ENCODE peak calls at places on chromosome 16, in five cellular contexts. One of them, this sample, is unnamed.
A peak's percentile ranks its signal among the peaks of the same experiment; 100 is the strongest.

GRCh38 chr16:89945654-89946053 is 2.9 kb upstream of the DEF8 start:
- DNase-seq in sigmoid colon: no peak
- DNase-seq in suprapubic skin: no peak
- DNase-seq in lower leg skin: no peak
- DNase-seq in IMR-90: no peak
- DNase-seq in this sample: no peak

GRCh38 chr16:71257768-71258167 is 27.2 kb upstream of the HYDIN start:
- DNase-seq in IMR-90: no peak
- DNase-seq in lower leg skin: no peak
- DNase-seq in sigmoid colon: no peak
- DNase-seq in suprapubic skin: no peak
- DNase-seq in this sample: no peak

GRCh38 chr16:62224810-62225209 is 188.6 kb upstream of the CDH8 start:
- DNase-seq in suprapubic skin: no peak
- DNase-seq in sigmoid colon: no peak
- DNase-seq in IMR-90: no peak
- DNase-seq in lower leg skin: no peak
- DNase-seq in this sample: no peak

GRCh38 chr16:70804153-70804728 is 3.3 kb upstream of the VAC14 start:
- DNase-seq in suprapubic skin: no peak
- DNase-seq in lower leg skin: no peak
- DNase-seq in sigmoid colon: no peak
- DNase-seq in IMR-90: peak; percentile 93
- DNase-seq in this sample: no peak

GRCh38 chr16:49839462-49839825 is 16.5 kb downstream of the ZNF423 start:
- DNase-seq in sigmoid colon: no peak
- DNase-seq in lower leg skin: no peak
- DNase-seq in suprapubic skin: no peak
- DNase-seq in IMR-90: no peak
- DNase-seq in this sample: no peak

GRCh38 chr16:70803354-70803753 is 2.4 kb upstream of the VAC14 start:
- DNase-seq in IMR-90: peak; percentile 14
- DNase-seq in sigmoid colon: no peak
- DNase-seq in lower leg skin: no peak
- DNase-seq in suprapubic skin: no peak
- DNase-seq in this sample: no peak

GRCh38 chr16:49345829-49346228 is 27.8 kb upstream of the C16orf78 start:
- DNase-seq in IMR-90: no peak
- DNase-seq in lower leg skin: no peak
- DNase-seq in sigmoid colon: no peak
- DNase-seq in suprapubic skin: no peak
- DNase-seq in this sample: no peak

GRCh38 chr16:70693231-70693671 is 7.4 kb upstream of the MTSS2 start:
- DNase-seq in IMR-90: no peak
- DNase-seq in suprapubic skin: no peak
- DNase-seq in sigmoid colon: peak; percentile 93
- DNase-seq in lower leg skin: no peak
- DNase-seq in this sample: no peak

GRCh38 chr16:69273009-69273408 is 38.1 kb upstream of the VPS4A start:
- DNase-seq in lower leg skin: no peak
- DNase-seq in IMR-90: peak; percentile 96
- DNase-seq in suprapubic skin: no peak
- DNase-seq in sigmoid colon: no peak
- DNase-seq in this sample: no peak

GRCh38 chr16:21684199-21684598 is 20.4 kb downstream of the OTOA start:
- DNase-seq in suprapubic skin: no peak
- DNase-seq in IMR-90: no peak
- DNase-seq in lower leg skin: no peak
- DNase-seq in sigmoid colon: no peak
- DNase-seq in this sample: no peak

GRCh38 chr16:88768041-88768876 is 16.8 kb downstream of the PIEZO1 start:
- DNase-seq in suprapubic skin: no peak
- DNase-seq in lower leg skin: no peak
- DNase-seq in IMR-90: peak; percentile 57
- DNase-seq in sigmoid colon: peak; percentile 96
- DNase-seq in this sample: peak; percentile 66

GRCh38 chr16:5001571-5001970 is 32.2 kb downstream of the NAGPA start:
- DNase-seq in IMR-90: no peak
- DNase-seq in lower leg skin: no peak
- DNase-seq in suprapubic skin: no peak
- DNase-seq in sigmoid colon: no peak
- DNase-seq in this sample: no peak

GRCh38 chr16:87918314-87918713 is 18.0 kb downstream of the CA5A start:
- DNase-seq in suprapubic skin: peak; percentile 85
- DNase-seq in lower leg skin: peak; percentile 48
- DNase-seq in IMR-90: no peak
- DNase-seq in sigmoid colon: peak; percentile 74
- DNase-seq in this sample: no peak

GRCh38 chr16:88464447-88465318 is 11.6 kb downstream of the ZFPM1 start:
- DNase-seq in suprapubic skin: no peak
- DNase-seq in IMR-90: no peak
- DNase-seq in lower leg skin: no peak
- DNase-seq in sigmoid colon: no peak
- DNase-seq in this sample: no peak

GRCh38 chr16:23058576-23058975 is 90.7 kb downstream of the USP31 start:
- DNase-seq in lower leg skin: no peak
- DNase-seq in IMR-90: no peak
- DNase-seq in sigmoid colon: no peak
- DNase-seq in suprapubic skin: no peak
- DNase-seq in this sample: no peak

GRCh38 chr16:30139895-30140481 is 17.0 kb upstream of the MAPK3 start:
- DNase-seq in IMR-90: no peak
- DNase-seq in lower leg skin: no peak
- DNase-seq in sigmoid colon: no peak
- DNase-seq in suprapubic skin: no peak
- DNase-seq in this sample: no peak

GRCh38 chr16:53504161-53504663 is 1.2 kb upstream of the AKTIP start:
- DNase-seq in suprapubic skin: peak; percentile 80
- DNase-seq in IMR-90: peak; percentile 31
- DNase-seq in lower leg skin: peak; percentile 60
- DNase-seq in sigmoid colon: peak; percentile 81
- DNase-seq in this sample: peak; percentile 70

GRCh38 chr16:54477766-54478165 is 191.2 kb upstream of the IRX3 start:
- DNase-seq in lower leg skin: no peak
- DNase-seq in suprapubic skin: no peak
- DNase-seq in sigmoid colon: no peak
- DNase-seq in IMR-90: no peak
- DNase-seq in this sample: no peak

GRCh38 chr16:49373504-49373903 is at the start of gene C16orf78:
- DNase-seq in lower leg skin: no peak
- DNase-seq in IMR-90: no peak
- DNase-seq in suprapubic skin: no peak
- DNase-seq in sigmoid colon: no peak
- DNase-seq in this sample: no peak

GRCh38 chr16:29306953-29307597 is 99.4 kb downstream of the NPIPB11 start:
- DNase-seq in sigmoid colon: peak; percentile 53
- DNase-seq in suprapubic skin: no peak
- DNase-seq in IMR-90: peak; percentile 64
- DNase-seq in lower leg skin: no peak
- DNase-seq in this sample: no peak

GRCh38 chr16:12587646-12588277 is 215.9 kb downstream of the CPPED1 start:
- DNase-seq in suprapubic skin: no peak
- DNase-seq in sigmoid colon: peak; percentile 27
- DNase-seq in IMR-90: no peak
- DNase-seq in lower leg skin: no peak
- DNase-seq in this sample: no peak

GRCh38 chr16:81446318-81447275 is 2.0 kb downstream of the CMIP start:
- DNase-seq in suprapubic skin: peak; percentile 84
- DNase-seq in lower leg skin: peak; percentile 58
- DNase-seq in IMR-90: peak; percentile 51
- DNase-seq in sigmoid colon: no peak
- DNase-seq in this sample: no peak

GRCh38 chr16:82808036-82808435 is 181.3 kb downstream of the CDH13 start:
- DNase-seq in sigmoid colon: no peak
- DNase-seq in IMR-90: no peak
- DNase-seq in suprapubic skin: no peak
- DNase-seq in lower leg skin: no peak
- DNase-seq in this sample: no peak

GRCh38 chr16:28212532-28212873 is 738 bp upstream of the XPO6 start:
- DNase-seq in suprapubic skin: no peak
- DNase-seq in sigmoid colon: no peak
- DNase-seq in IMR-90: peak; percentile 26
- DNase-seq in lower leg skin: no peak
- DNase-seq in this sample: no peak

GRCh38 chr16:28208824-28209223 is 2.9 kb downstream of the XPO6 start:
- DNase-seq in suprapubic skin: no peak
- DNase-seq in sigmoid colon: no peak
- DNase-seq in IMR-90: no peak
- DNase-seq in lower leg skin: no peak
- DNase-seq in this sample: no peak

GRCh38 chr16:28210264-28210663 is 1.5 kb downstream of the XPO6 start:
- DNase-seq in suprapubic skin: no peak
- DNase-seq in IMR-90: no peak
- DNase-seq in sigmoid colon: no peak
- DNase-seq in lower leg skin: no peak
- DNase-seq in this sample: no peak

GRCh38 chr16:28211758-28212531 is at the start of gene XPO6:
- DNase-seq in suprapubic skin: peak; percentile 97
- DNase-seq in lower leg skin: peak; percentile 94
- DNase-seq in IMR-90: peak; percentile 89
- DNase-seq in sigmoid colon: peak; percentile 97
- DNase-seq in this sample: peak; percentile 98

GRCh38 chr16:28210979-28211505 is 723 bp downstream of the XPO6 start:
- DNase-seq in lower leg skin: peak; percentile 53
- DNase-seq in sigmoid colon: peak; percentile 81
- DNase-seq in suprapubic skin: peak; percentile 79
- DNase-seq in IMR-90: peak; percentile 75
- DNase-seq in this sample: peak; percentile 72
- TF ChIP-seq POLR2A in lower leg skin: no peak
- TF ChIP-seq POLR2A in sigmoid colon: no peak
- TF ChIP-seq POLR2A in suprapubic skin: no peak
- TF ChIP-seq POLR2A in IMR-90: no peak
- TF ChIP-seq POLR2A in this sample: no peak

DNA sequence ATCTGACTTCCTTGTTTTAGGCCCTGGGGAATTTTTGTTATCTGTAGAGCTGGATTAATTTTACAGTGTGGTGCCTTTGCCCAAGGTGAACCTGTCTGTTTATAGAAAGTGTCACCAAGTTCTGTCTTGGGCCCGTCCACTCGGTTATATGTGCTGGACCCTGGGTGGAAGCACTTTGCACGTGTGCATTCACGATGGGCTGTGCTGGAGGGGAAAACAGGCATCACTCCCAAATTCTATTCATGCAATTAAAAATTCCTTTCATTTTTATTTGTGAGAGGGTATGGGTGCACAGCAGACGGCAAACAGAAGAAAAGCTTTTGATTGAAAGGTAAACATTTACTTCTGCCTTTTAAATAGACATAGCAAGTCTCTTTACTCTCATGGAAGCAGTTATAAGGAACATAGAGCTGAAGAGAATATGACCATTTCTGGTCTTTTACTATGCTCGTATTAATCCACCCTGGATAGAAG is 101.2 kb downstream of the WWOX start:
- DNase-seq in lower leg skin: no peak
- DNase-seq in suprapubic skin: no peak
- DNase-seq in sigmoid colon: no peak
- DNase-seq in IMR-90: no peak
- DNase-seq in this sample: no peak
- TF ChIP-seq CTCF in lower leg skin: no peak
- TF ChIP-seq CTCF in suprapubic skin: no peak
- TF ChIP-seq CTCF in sigmoid colon: no peak
- TF ChIP-seq CTCF in IMR-90: no peak
- TF ChIP-seq CTCF in this sample: no peak

DNA sequence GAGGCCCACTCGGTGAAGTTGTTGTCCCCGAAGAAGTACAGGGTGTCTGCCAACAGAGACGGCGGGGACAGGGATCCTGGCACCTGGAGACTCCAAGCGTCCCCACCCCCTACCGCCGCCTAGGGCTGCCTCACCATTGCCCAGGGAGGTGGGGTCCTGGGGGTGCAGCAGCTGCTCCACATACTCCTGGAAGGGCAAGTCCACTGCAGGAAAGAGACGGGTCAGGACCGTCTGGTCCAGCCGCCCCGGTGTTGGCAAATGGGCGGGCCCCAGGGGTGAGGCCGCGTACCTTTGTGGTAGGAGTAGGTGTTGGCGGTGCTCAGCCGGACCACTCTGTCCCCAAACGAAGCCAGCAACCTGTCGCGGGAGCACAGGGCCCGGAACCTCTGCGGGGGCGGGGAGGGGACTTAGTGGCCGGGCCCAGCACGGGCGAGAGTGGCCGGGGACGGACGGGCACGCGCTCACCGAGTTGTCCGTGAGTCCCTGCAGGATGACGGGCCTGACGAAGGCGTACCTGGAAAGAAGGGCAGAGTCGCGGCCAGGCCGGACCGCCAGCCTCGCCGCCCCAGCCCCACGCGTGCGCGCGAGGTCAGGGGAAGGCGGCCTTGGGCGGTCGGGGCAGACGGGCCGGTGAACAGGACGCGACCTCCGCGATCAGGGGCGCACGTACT is 603 bp downstream of the JMJD8 start:
- DNase-seq in sigmoid colon: no peak
- DNase-seq in suprapubic skin: peak; percentile 74
- DNase-seq in lower leg skin: no peak
- DNase-seq in IMR-90: no peak
- DNase-seq in this sample: peak; percentile 60
- TF ChIP-seq POLR2A in sigmoid colon: no peak
- TF ChIP-seq POLR2A in suprapubic skin: no peak
- TF ChIP-seq POLR2A in lower leg skin: no peak
- TF ChIP-seq POLR2A in IMR-90: no peak
- TF ChIP-seq POLR2A in this sample: no peak

DNA sequence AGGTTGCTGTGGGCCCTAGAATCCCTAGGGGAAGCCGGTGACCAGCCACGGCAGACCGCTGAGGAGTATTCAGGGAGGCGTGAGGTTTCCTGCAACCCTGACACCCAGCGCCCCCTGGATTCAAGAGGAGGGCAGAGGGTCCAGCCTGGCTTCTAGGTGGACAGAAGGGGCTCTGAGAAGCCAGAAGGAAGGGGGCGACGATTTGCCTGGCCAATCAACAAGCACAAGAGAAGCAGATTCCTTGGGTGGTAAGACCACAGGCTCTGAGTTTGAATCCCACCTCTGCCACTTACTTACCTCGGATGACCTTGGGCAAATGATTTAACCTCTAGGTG is 10.4 kb upstream of the GINS2 start:
- DNase-seq in suprapubic skin: no peak
- DNase-seq in lower leg skin: no peak
- DNase-seq in sigmoid colon: no peak
- DNase-seq in IMR-90: no peak
- DNase-seq in this sample: no peak
- TF ChIP-seq CTCF in suprapubic skin: no peak
- TF ChIP-seq CTCF in lower leg skin: no peak
- TF ChIP-seq CTCF in sigmoid colon: no peak
- TF ChIP-seq CTCF in IMR-90: no peak
- TF ChIP-seq CTCF in this sample: no peak

DNA sequence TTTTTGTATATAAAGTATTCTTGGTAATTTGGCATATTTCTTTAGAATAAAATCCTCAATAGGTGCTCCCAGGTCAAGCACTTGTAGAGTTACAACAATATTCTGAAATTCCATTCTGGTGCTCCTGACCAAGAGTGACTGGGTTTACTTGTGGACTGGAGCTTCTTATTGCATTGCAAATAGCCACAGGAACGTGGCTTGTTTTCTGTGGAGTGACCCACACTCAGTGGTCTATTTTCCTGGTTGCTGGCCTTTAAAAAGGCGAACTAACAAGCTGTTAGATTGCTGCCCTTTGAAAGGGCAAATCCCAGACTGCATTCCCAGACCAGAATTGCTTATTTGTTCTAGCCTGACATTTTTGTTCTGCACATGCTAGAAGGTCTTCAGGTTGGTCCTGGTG is 658.8 kb upstream of the GOT2 start:
- DNase-seq in suprapubic skin: no peak
- DNase-seq in lower leg skin: no peak
- DNase-seq in IMR-90: no peak
- DNase-seq in sigmoid colon: no peak
- DNase-seq in this sample: no peak
- TF ChIP-seq POLR2A in suprapubic skin: no peak
- TF ChIP-seq POLR2A in lower leg skin: no peak
- TF ChIP-seq POLR2A in IMR-90: no peak
- TF ChIP-seq POLR2A in sigmoid colon: no peak
- TF ChIP-seq POLR2A in this sample: no peak

This sample was measured in right lobe of liver.